ENCODE peak calls at places on chromosomes 3 and 15, in four cellular contexts. Y, E, H and S are unnamed samples.

GRCh38 chr3:49984424-49984823 is 44.5 kb downstream of the RBM6 start:
- DNase-seq in H (no peak), Y (no peak), E (no peak), S (no peak)

GRCh38 chr3:40690696-40691597 is 166.2 kb downstream of the ZNF621 start:
- DNase-seq in Y (no peak), H (no peak), E (no peak), S (no peak)

GRCh38 chr15:80121546-80121945 is 31.3 kb upstream of the FAH start:
- DNase-seq in Y (no peak), E (no peak), H (no peak), S (no peak)

GRCh38 chr15:44535509-44536297 is 1.2 kb upstream of the EIF3J start:
- DNase-seq in H (peak), Y (peak), E (no peak), S (no peak)

GRCh38 chr15:45611305-45611704 is 23.5 kb upstream of the SQOR start:
- DNase-seq in H (peak), Y (peak), E (no peak), S (no peak)

GRCh38 chr3:197511130-197511529 is 44.6 kb downstream of the BDH1 start:
- DNase-seq in H (no peak), Y (no peak), E (no peak), S (no peak)

GRCh38 chr3:155995525-155996370 is 124.6 kb upstream of the KCNAB1 start:
- DNase-seq in E (no peak), Y (peak), H (peak), S (peak)

GRCh38 chr3:14434105-14434504 is 31.7 kb downstream of the SLC6A6 start:
- DNase-seq in Y (no peak), E (no peak), H (no peak), S (no peak)

GRCh38 chr15:79380755-79381499 is 51.2 kb upstream of the MINAR1 start:
- DNase-seq in E (peak), H (peak), Y (peak), S (peak)

GRCh38 chr15:83446904-83447708 is at the start of gene SH3GL3:
- DNase-seq in Y (peak), E (no peak), H (no peak), S (peak)

GRCh38 chr15:40466426-40467259 is 4.1 kb upstream of the CHST14 start:
- DNase-seq in H (no peak), Y (peak), E (no peak), S (no peak)

GRCh38 chr15:52730163-52730562 is 51.0 kb upstream of the ATOSA start:
- DNase-seq in E (peak), H (no peak), Y (no peak), S (no peak)

GRCh38 chr15:92847841-92848240 is 52.3 kb upstream of the CHD2 start:
- DNase-seq in E (no peak), H (no peak), Y (no peak), S (no peak)

GRCh38 chr3:149314807-149315578 is 18.4 kb downstream of the TM4SF18 start:
- DNase-seq in H (peak), Y (no peak), E (no peak), S (no peak)

GRCh38 chr3:129688310-129688895 is 81.9 kb upstream of the PLXND1 start:
- DNase-seq in Y (no peak), H (peak), E (no peak), S (no peak)

GRCh38 chr3:151750181-151750580 is 16.5 kb downstream of the AADACL2 start:
- DNase-seq in E (no peak), Y (no peak), H (no peak), S (no peak)

GRCh38 chr3:55884491-55885285 is 397.6 kb upstream of the WNT5A start:
- DNase-seq in Y (no peak), H (no peak), E (no peak), S (no peak)

GRCh38 chr3:178353292-178353814 is 182.9 kb upstream of the KCNMB2 start:
- DNase-seq in E (no peak), Y (no peak), H (no peak), S (no peak)

GRCh38 chr3:123586966-123587365 is 2.1 kb upstream of the HACD2 start:
- DNase-seq in E (no peak), H (no peak), Y (no peak), S (no peak)

GRCh38 chr15:43518073-43518761 is 809 bp downstream of the MAP1A start:
- DNase-seq in E (no peak), H (no peak), Y (peak), S (no peak)

GRCh38 chr3:151328298-151329036 is 882 bp downstream of the P2RY13 start:
- DNase-seq in Y (no peak), H (no peak), E (no peak), S (no peak)

GRCh38 chr3:174193559-174193958 is 665.6 kb upstream of the NAALADL2 start:
- DNase-seq in H (no peak), Y (no peak), E (no peak), S (no peak)

GRCh38 chr3:89306535-89306934 is 199.1 kb downstream of the EPHA3 start:
- DNase-seq in E (no peak), H (no peak), Y (no peak), S (no peak)
- TF ChIP-seq BHLHE40 in E (no peak), H (no peak), Y (no peak), S (no peak)

GRCh38 chr15:60093273-60094067 is 89.4 kb downstream of the FOXB1 start:
- DNase-seq in E (no peak), Y (no peak), H (peak), S (no peak)

GRCh38 chr15:60090747-60091146 is 86.6 kb downstream of the FOXB1 start:
- DNase-seq in E (no peak), H (no peak), Y (no peak), S (no peak)

GRCh38 chr15:60086676-60087446 is 82.8 kb downstream of the FOXB1 start:
- DNase-seq in Y (no peak), E (no peak), H (no peak), S (no peak)

GRCh38 chr15:60087561-60087960 is 83.5 kb downstream of the FOXB1 start:
- DNase-seq in H (no peak), Y (no peak), E (no peak), S (no peak)

DNA sequence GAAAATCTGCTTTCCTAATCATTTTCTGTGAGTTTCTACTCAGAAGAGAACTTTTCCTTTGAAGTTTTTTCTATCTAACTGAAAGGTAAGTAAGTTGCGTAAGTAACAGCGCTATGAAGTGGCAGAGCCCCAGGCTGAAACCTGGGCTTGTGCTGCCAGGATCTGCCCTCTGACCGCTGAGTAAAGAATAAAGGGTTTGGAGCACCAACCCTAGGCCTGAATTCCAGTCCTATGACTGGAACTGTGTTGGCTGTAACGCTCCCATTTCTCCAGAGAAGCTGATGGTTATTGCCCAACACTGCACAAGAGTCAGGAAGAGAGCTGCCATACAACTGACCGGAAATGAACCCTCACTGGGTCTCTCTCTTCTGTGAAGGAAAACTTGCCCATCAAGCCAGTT is 87.0 kb downstream of the FOXB1 start:
- DNase-seq in H (peak), Y (no peak), E (no peak), S (no peak)
- TF ChIP-seq SP1 in H (no peak), Y (no peak), E (no peak), S (no peak)

GRCh38 chr15:63945838-63946298 is 100.4 kb downstream of the DAPK2 start:
- DNase-seq in Y (no peak), E (no peak), H (peak), S (no peak)
- TF ChIP-seq TARDBP in Y (no peak), E (no peak), H (no peak), S (no peak)

GRCh38 chr15:55827965-55828364 is 85.0 kb upstream of the PRTG start:
- DNase-seq in Y (no peak), H (no peak), E (no peak), S (no peak)
- TF ChIP-seq BHLHE40 in Y (no peak), H (no peak), E (no peak), S (no peak)

DNA sequence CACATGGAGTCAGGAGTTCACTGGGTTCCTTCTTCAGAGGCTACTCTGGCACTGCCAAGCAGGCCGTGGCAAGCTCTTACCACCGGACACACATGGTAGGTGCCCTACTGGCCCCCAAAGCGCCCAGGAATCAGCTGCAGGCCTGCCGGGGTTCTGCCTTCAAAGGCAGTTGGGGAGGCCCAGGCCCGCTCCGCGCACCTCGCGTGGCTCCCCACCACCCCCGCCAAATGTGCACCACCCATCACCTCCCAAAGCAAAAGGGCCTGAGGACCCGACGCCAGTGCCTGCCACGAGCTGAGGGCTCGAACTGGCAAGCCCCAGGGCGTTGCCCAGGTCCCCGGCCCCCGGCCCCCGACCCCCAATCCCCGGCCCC is 669 bp downstream of the POMGNT2 start:
- DNase-seq in Y (no peak), H (no peak), E (no peak), S (peak)
- TF ChIP-seq SP1 in Y (no peak), H (no peak), E (no peak), S (no peak)

GRCh38 chr3:146468234-146468931 is 978 bp downstream of the PLSCR2 start:
- DNase-seq in H (no peak), E (no peak), Y (no peak), S (no peak)
- TF ChIP-seq TARDBP in H (no peak), E (no peak), Y (no peak), S (no peak)

GRCh38 chr3:132916096-132916495 is 122.1 kb upstream of the TMEM108 start:
- DNase-seq in E (no peak), Y (no peak), H (no peak), S (no peak)
- TF ChIP-seq BHLHE40 in E (no peak), Y (no peak), H (no peak), S (no peak)

GRCh38 chr3:52819936-52820335 is 10.5 kb downstream of the ITIH4 start:
- DNase-seq in Y (no peak), E (no peak), H (no peak), S (no peak)

GRCh38 chr3:52816654-52817053 is 13.8 kb downstream of the ITIH4 start:
- DNase-seq in Y (no peak), E (no peak), H (no peak), S (no peak)

GRCh38 chr3:52817860-52818259 is 12.6 kb downstream of the ITIH4 start:
- DNase-seq in H (no peak), E (no peak), Y (no peak), S (no peak)

GRCh38 chr3:52813810-52814209 is 16.7 kb downstream of the ITIH4 start:
- DNase-seq in H (no peak), E (no peak), Y (no peak), S (no peak)

GRCh38 chr3:52817221-52817620 is 13.3 kb downstream of the ITIH4 start:
- DNase-seq in H (no peak), E (no peak), Y (no peak), S (no peak)
- TF ChIP-seq SP1 in H (no peak), E (no peak), Y (no peak), S (no peak)

GRCh38 chr3:65833761-65834505 is 204.8 kb downstream of the MAGI1 start:
- DNase-seq in E (no peak), Y (no peak), H (no peak), S (no peak)
- TF ChIP-seq TARDBP in E (no peak), Y (no peak), H (no peak), S (no peak)